ENCODE peak calls at places on chromosomes 16 and 17, in four cellular contexts. One of them, this sample, is unnamed.

GRCh38 chr17:51322390-51323029 is 62.2 kb downstream of the UTP18 start:
- DNase-seq in bronchial epithelial cell: peak
- DNase-seq in tibial nerve: no peak
- DNase-seq in epithelial cell of esophagus: peak
- DNase-seq in this sample: no peak

GRCh38 chr17:68939195-68939594 is 16.0 kb downstream of the ABCA8 start:
- DNase-seq in bronchial epithelial cell: no peak
- DNase-seq in tibial nerve: no peak
- DNase-seq in epithelial cell of esophagus: no peak
- DNase-seq in this sample: no peak

GRCh38 chr17:46832306-46832895 is 13.9 kb upstream of the WNT3 start:
- DNase-seq in bronchial epithelial cell: no peak
- DNase-seq in tibial nerve: no peak
- DNase-seq in epithelial cell of esophagus: no peak
- DNase-seq in this sample: no peak

GRCh38 chr16:88424536-88425230 is 28.4 kb upstream of the ZFPM1 start:
- DNase-seq in bronchial epithelial cell: peak
- DNase-seq in tibial nerve: no peak
- DNase-seq in epithelial cell of esophagus: peak
- DNase-seq in this sample: no peak

GRCh38 chr16:68744744-68745280 is 7.7 kb downstream of the CDH1 start:
- DNase-seq in bronchial epithelial cell: peak
- DNase-seq in tibial nerve: no peak
- DNase-seq in epithelial cell of esophagus: peak
- DNase-seq in this sample: no peak

GRCh38 chr17:35170968-35171771 is 23.0 kb downstream of the SLC35G3 start:
- DNase-seq in bronchial epithelial cell: peak
- DNase-seq in tibial nerve: no peak
- DNase-seq in epithelial cell of esophagus: peak
- DNase-seq in this sample: no peak

GRCh38 chr17:60170835-60171752 is 21.3 kb downstream of the CA4 start:
- DNase-seq in bronchial epithelial cell: no peak
- DNase-seq in tibial nerve: no peak
- DNase-seq in epithelial cell of esophagus: no peak
- DNase-seq in this sample: no peak

GRCh38 chr16:1535391-1536291 is 2.2 kb downstream of the TMEM204 start:
- DNase-seq in bronchial epithelial cell: no peak
- DNase-seq in tibial nerve: no peak
- DNase-seq in epithelial cell of esophagus: no peak
- DNase-seq in this sample: no peak

GRCh38 chr17:9817086-9817485 is 4.8 kb downstream of the GSG1L2 start:
- DNase-seq in bronchial epithelial cell: peak
- DNase-seq in tibial nerve: no peak
- DNase-seq in epithelial cell of esophagus: peak
- DNase-seq in this sample: no peak

GRCh38 chr17:76252040-76252954 is 12.0 kb upstream of the RNF157 start:
- DNase-seq in bronchial epithelial cell: peak
- DNase-seq in tibial nerve: peak
- DNase-seq in epithelial cell of esophagus: peak
- DNase-seq in this sample: no peak

GRCh38 chr16:77782694-77783093 is 5.7 kb upstream of the VAT1L start:
- DNase-seq in bronchial epithelial cell: no peak
- DNase-seq in tibial nerve: no peak
- DNase-seq in epithelial cell of esophagus: peak
- DNase-seq in this sample: no peak

GRCh38 chr16:81480856-81481821 is 36.5 kb downstream of the CMIP start:
- DNase-seq in bronchial epithelial cell: no peak
- DNase-seq in tibial nerve: peak
- DNase-seq in epithelial cell of esophagus: no peak
- DNase-seq in this sample: no peak

GRCh38 chr16:67804853-67805542 is 1.4 kb downstream of the RANBP10 start:
- DNase-seq in bronchial epithelial cell: no peak
- DNase-seq in tibial nerve: no peak
- DNase-seq in epithelial cell of esophagus: no peak
- DNase-seq in this sample: no peak

DNA sequence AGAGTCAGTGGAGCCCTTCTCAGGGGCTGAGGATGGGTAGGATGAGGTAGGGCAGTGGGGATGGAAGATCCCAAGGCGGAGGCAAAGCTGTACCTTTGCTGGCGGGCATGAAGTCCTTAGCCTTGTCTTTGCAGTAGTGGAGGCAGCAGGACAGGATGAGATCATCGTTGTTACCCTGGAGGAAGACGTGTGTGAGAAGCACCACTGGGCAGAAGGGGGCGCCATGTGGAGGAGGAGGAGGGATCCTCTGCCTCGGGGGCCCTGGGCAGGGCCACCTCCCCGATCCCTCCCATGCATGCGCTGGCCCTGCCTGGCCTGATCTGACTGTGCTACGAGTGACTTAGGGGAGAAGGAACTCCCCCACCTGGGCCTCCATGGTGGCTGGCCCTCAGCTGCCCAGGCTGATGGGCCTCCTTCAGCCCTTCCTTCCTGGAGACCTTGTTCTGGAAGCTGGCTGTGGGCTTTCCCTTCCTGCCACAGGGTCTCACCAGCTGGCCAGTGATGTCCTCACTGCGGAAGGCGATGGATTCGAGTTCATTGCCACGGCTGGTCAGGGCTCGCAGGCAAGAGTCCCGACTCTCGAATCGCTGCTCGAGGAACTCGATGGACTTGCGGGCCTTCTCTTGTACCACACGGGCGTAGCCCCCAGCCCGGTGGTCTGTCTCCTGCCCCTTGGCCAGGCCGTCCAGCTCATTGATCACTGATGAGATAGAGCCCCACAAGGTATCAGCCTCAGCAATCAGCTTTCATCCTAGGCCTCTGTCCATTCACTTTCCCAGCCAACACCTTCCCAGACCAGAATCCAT is 10.3 kb downstream of the HIC1 start:
- DNase-seq in bronchial epithelial cell: peak
- DNase-seq in tibial nerve: no peak
- DNase-seq in epithelial cell of esophagus: peak
- DNase-seq in this sample: no peak
- TF ChIP-seq CTCF in bronchial epithelial cell: peak
- TF ChIP-seq CTCF in tibial nerve: peak
- TF ChIP-seq CTCF in epithelial cell of esophagus: peak
- TF ChIP-seq CTCF in this sample: peak

GRCh38 chr16:75235721-75236193 is 15.7 kb downstream of the BCAR1 start:
- DNase-seq in bronchial epithelial cell: no peak
- DNase-seq in tibial nerve: no peak
- DNase-seq in epithelial cell of esophagus: no peak
- DNase-seq in this sample: peak
- TF ChIP-seq CTCF in bronchial epithelial cell: no peak
- TF ChIP-seq CTCF in tibial nerve: no peak
- TF ChIP-seq CTCF in epithelial cell of esophagus: no peak
- TF ChIP-seq CTCF in this sample: no peak

GRCh38 chr16:82755570-82756282 is 129.0 kb downstream of the CDH13 start:
- DNase-seq in bronchial epithelial cell: no peak
- DNase-seq in tibial nerve: no peak
- DNase-seq in epithelial cell of esophagus: no peak
- DNase-seq in this sample: no peak
- TF ChIP-seq CTCF in bronchial epithelial cell: no peak
- TF ChIP-seq CTCF in tibial nerve: no peak
- TF ChIP-seq CTCF in epithelial cell of esophagus: no peak
- TF ChIP-seq CTCF in this sample: no peak

DNA sequence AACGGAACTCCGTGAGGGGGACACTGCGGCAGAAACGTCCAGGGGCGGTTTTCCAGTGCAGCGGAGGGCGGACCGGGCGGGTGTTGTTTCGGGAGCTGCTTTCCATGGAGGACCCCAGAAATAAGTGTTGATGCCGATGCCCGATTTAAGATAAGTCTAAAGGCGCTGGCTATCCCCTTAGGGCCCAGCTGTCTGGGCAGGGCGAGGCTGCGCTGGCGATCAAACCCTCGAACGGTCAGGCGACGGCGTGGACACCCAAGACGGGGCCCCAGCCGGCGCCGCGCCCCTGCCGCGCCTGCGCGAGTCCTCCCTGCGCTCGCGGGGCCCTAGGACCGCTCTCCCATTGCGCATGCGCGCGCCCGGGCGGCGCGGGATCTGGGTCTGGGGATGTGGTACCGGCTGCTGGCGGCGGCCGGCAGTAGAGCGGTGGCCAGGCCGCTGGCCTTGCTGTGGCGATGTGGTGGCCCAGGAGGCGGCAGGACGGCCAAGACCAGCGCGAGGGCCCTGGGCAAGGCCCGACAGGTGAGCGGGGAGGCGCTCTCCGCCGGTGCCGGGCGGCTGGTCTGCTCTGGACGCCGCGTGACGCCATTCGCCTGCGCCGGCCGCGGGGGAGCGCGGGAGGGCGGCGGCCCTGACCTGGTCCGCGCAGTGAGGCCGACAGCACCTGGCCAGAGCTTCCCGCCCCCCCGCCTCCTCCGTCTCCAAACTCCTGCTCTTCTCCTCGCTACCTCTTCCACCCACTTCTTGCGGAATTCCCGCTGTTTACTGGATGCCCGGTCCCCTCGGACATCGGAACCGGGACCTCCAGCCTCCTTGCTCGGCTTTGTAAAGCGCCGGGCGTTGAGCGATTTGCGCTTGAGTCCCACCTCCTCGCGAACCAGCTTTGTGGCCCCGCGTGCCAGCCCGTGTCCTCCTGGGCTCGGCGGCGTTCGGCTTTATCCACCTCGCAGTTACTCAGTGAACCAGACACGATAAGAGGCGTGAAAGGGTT is 24.0 kb downstream of the DEF8 start:
- DNase-seq in bronchial epithelial cell: peak
- DNase-seq in tibial nerve: peak
- DNase-seq in epithelial cell of esophagus: peak
- DNase-seq in this sample: peak
- TF ChIP-seq CTCF in bronchial epithelial cell: no peak
- TF ChIP-seq CTCF in tibial nerve: no peak
- TF ChIP-seq CTCF in epithelial cell of esophagus: no peak
- TF ChIP-seq CTCF in this sample: peak

GRCh38 chr17:7782237-7782636 is 51.8 kb upstream of the KDM6B start:
- DNase-seq in bronchial epithelial cell: peak
- DNase-seq in tibial nerve: no peak
- DNase-seq in epithelial cell of esophagus: peak
- DNase-seq in this sample: no peak
- TF ChIP-seq CTCF in bronchial epithelial cell: peak
- TF ChIP-seq CTCF in tibial nerve: no peak
- TF ChIP-seq CTCF in epithelial cell of esophagus: no peak
- TF ChIP-seq CTCF in this sample: no peak

DNA sequence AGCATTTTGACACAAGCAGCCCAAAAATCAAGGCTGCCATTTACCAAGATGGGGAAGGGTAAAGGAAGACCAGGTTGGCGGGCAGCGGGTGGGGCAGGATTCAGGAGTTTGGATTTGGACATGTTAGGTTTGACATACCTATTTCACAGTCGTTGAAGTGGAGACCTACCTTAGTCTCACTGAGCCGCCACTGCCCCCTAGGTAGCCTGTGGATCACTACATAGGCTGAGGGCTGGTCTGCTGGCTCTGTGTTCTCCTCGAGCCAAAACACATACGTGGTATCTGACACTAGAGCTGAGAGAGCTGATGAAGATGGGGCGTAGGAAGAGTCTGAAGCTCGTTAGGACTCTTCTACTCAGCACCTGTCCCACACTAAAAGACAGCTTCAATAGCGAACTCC is 115.1 kb downstream of the HIC1 start:
- DNase-seq in bronchial epithelial cell: no peak
- DNase-seq in tibial nerve: no peak
- DNase-seq in epithelial cell of esophagus: peak
- DNase-seq in this sample: no peak
- TF ChIP-seq CTCF in bronchial epithelial cell: peak
- TF ChIP-seq CTCF in tibial nerve: no peak
- TF ChIP-seq CTCF in epithelial cell of esophagus: peak
- TF ChIP-seq CTCF in this sample: no peak

DNA sequence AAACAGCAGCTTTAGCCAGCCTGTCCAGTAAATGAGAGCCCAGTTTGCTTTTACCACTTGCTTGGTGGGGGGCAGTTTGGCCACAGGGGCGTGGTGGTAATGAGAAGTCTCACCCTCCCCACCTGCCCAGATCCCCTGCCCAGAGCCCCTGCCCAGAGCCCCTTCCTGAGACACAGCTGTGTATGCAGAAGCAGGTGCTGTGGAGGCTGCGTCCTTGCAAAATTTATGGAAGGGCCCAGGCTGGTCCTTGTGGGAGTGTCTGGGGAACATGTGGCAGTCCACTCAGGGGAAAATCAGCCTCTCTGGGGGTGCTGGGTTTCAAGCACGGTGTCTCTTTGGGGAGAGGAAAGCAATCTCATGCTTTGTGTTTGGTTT is 27.6 kb upstream of the LGALS9 start:
- DNase-seq in bronchial epithelial cell: no peak
- DNase-seq in tibial nerve: no peak
- DNase-seq in epithelial cell of esophagus: no peak
- DNase-seq in this sample: no peak
- TF ChIP-seq CTCF in bronchial epithelial cell: no peak
- TF ChIP-seq CTCF in tibial nerve: no peak
- TF ChIP-seq CTCF in epithelial cell of esophagus: no peak
- TF ChIP-seq CTCF in this sample: no peak

GRCh38 chr17:3693829-3694231 is 2.1 kb downstream of the P2RX5 start:
- DNase-seq in bronchial epithelial cell: no peak
- DNase-seq in tibial nerve: no peak
- DNase-seq in epithelial cell of esophagus: no peak
- DNase-seq in this sample: no peak

GRCh38 chr17:3691539-3692166 is 4.3 kb downstream of the P2RX5 start:
- DNase-seq in bronchial epithelial cell: no peak
- DNase-seq in tibial nerve: no peak
- DNase-seq in epithelial cell of esophagus: no peak
- DNase-seq in this sample: no peak

GRCh38 chr17:3690094-3690715 is 5.8 kb downstream of the P2RX5 start:
- DNase-seq in bronchial epithelial cell: no peak
- DNase-seq in tibial nerve: no peak
- DNase-seq in epithelial cell of esophagus: no peak
- DNase-seq in this sample: no peak

GRCh38 chr17:3693099-3693498 is 2.9 kb downstream of the P2RX5 start:
- DNase-seq in bronchial epithelial cell: no peak
- DNase-seq in tibial nerve: no peak
- DNase-seq in epithelial cell of esophagus: no peak
- DNase-seq in this sample: no peak

GRCh38 chr17:3692346-3692745 is 3.6 kb downstream of the P2RX5 start:
- DNase-seq in bronchial epithelial cell: no peak
- DNase-seq in tibial nerve: no peak
- DNase-seq in epithelial cell of esophagus: no peak
- DNase-seq in this sample: no peak
- TF ChIP-seq CTCF in bronchial epithelial cell: peak
- TF ChIP-seq CTCF in tibial nerve: no peak
- TF ChIP-seq CTCF in epithelial cell of esophagus: no peak
- TF ChIP-seq CTCF in this sample: no peak

GRCh38 chr17:43389022-43389947 is 9.5 kb upstream of the ARL4D start:
- DNase-seq in bronchial epithelial cell: peak
- DNase-seq in tibial nerve: peak
- DNase-seq in epithelial cell of esophagus: peak
- DNase-seq in this sample: peak

GRCh38 chr17:43398724-43399595 is at the start of gene ARL4D:
- DNase-seq in bronchial epithelial cell: peak
- DNase-seq in tibial nerve: peak
- DNase-seq in epithelial cell of esophagus: peak
- DNase-seq in this sample: peak

GRCh38 chr17:43392397-43392796 is 6.4 kb upstream of the ARL4D start:
- DNase-seq in bronchial epithelial cell: no peak
- DNase-seq in tibial nerve: no peak
- DNase-seq in epithelial cell of esophagus: no peak
- DNase-seq in this sample: no peak

GRCh38 chr17:43396491-43397060 is 2.2 kb upstream of the ARL4D start:
- DNase-seq in bronchial epithelial cell: no peak
- DNase-seq in tibial nerve: no peak
- DNase-seq in epithelial cell of esophagus: no peak
- DNase-seq in this sample: no peak

GRCh38 chr17:43393944-43394482 is 4.8 kb upstream of the ARL4D start:
- DNase-seq in bronchial epithelial cell: peak
- DNase-seq in tibial nerve: peak
- DNase-seq in epithelial cell of esophagus: peak
- DNase-seq in this sample: peak
- TF ChIP-seq CTCF in bronchial epithelial cell: peak
- TF ChIP-seq CTCF in tibial nerve: peak
- TF ChIP-seq CTCF in epithelial cell of esophagus: peak
- TF ChIP-seq CTCF in this sample: peak